ENCODE peak calls at places on chromosomes 2 and 18, in seven cellular contexts. S, A, I, Z, U, K and C are unnamed samples.

GRCh38 chr2:72897785-72898184 is 10.6 kb downstream of the SPR start:
- DNase-seq in S (peak), I (no peak), Z (no peak), K (no peak), A (no peak), U (no peak), C (no peak)

GRCh38 chr2:74039611-74040010 is 54.9 kb downstream of the TET3 start:
- DNase-seq in K (no peak), S (no peak), U (no peak), I (no peak), A (no peak), Z (no peak), C (no peak)

GRCh38 chr18:23963443-23964185 is 50.9 kb upstream of the TTC39C start:
- DNase-seq in K (no peak), S (no peak), I (no peak), U (no peak), Z (no peak), A (no peak), C (no peak)

GRCh38 chr2:37348155-37348554 is 3.7 kb downstream of the QPCT start:
- DNase-seq in Z (no peak), U (no peak), I (no peak), A (no peak), S (no peak), K (no peak), C (no peak)

GRCh38 chr2:207149253-207150213 is 16.2 kb downstream of the KLF7 start:
- DNase-seq in A (no peak), Z (peak), U (no peak), K (no peak), S (no peak), I (no peak), C (no peak)

GRCh38 chr2:3377279-3377611 is 373 bp downstream of the EIPR1 start:
- DNase-seq in Z (no peak), I (no peak), K (no peak), U (peak), A (no peak), S (no peak), C (no peak)

GRCh38 chr18:21129586-21130216 is 18.1 kb upstream of the ROCK1 start:
- DNase-seq in I (no peak), S (no peak), A (no peak), K (no peak), Z (no peak), U (no peak), C (no peak)

GRCh38 chr2:74887445-74887951 is 53.6 kb downstream of the HK2 start:
- DNase-seq in Z (no peak), S (no peak), K (no peak), A (no peak), U (no peak), I (no peak), C (no peak)

GRCh38 chr2:104040739-104041138 is 813.2 kb upstream of the POU3F3 start:
- DNase-seq in K (no peak), A (no peak), U (no peak), Z (no peak), I (no peak), S (peak), C (no peak)

GRCh38 chr2:142682528-142682927 is 194.9 kb upstream of the KYNU start:
- DNase-seq in Z (no peak), U (no peak), S (no peak), I (no peak), A (no peak), K (no peak), C (no peak)

GRCh38 chr2:157741819-157742484 is 113.3 kb upstream of the ACVR1C start:
- DNase-seq in U (no peak), A (peak), S (no peak), Z (no peak), I (no peak), K (no peak), C (no peak)

GRCh38 chr2:7118606-7119503 is 201.6 kb downstream of the RNF144A start:
- DNase-seq in Z (no peak), K (no peak), U (no peak), A (peak), S (peak), I (no peak), C (peak)

DNA sequence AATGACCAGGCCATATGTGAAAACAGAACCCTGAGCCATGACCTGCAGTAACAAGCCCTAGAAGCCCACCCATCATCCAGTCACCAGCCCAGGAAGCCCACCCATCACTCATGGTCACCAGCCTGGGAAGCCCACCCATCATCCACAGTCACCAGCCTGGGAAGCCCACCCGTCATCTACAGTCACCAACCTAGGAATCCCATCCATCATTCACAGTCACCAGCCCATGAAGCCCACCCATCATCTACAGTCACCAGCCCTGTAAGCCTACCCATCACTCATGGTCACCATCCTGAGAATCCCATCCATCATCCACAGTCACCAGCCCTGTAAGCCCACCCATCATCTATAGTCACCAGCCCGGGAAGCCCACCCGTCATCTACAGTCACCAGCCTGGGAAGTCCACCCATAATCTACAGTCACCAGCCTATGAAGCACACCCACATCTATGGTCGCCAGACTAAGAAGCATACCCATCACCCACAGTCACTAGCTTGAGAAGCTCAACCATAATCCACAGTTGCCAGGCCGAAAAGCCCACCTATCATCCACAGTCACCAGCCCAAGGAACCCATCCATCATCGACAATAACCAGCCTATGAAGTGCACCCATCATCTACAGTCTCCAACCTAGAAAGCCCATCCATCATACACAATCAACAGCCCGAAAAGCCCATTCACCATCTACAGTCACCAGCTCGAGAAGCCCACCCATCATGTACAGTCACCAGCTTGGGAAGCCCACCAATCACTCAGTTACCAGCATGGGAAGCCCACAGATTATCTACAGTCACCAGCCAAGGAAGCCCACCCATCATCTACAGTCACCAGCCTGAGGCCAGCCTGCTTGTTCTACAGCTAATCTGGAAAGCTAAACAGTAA is 91.9 kb downstream of the TWIST2 start:
- DNase-seq in Z (no peak), A (no peak), K (peak), I (no peak), U (no peak), S (no peak), C (no peak)
- H3K4me3 ChIP-seq in Z (no peak), A (no peak), K (no peak), I (no peak), U (no peak), S (no peak), C (no peak)

DNA sequence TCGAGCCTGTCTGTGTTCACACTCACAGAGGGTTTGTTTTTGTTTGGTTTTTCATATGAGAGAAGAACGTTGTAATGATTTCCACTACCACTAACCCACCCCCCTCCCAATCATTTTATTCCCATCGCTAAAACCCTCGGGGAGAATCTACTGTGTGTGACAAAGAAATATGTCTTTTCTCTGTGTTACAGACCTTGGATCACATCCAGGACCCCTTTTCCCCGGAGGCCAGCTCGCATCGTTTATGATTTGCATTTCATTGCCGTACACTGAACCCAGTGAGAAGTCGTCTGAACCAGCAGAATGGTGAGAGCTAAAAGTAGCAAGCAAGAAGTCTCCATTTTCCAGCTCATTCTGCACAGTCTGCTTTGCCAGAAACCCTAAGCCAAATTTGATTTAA is 103.6 kb downstream of the FTCDNL1 start:
- DNase-seq in Z (peak), A (no peak), U (peak), K (no peak), S (no peak), I (no peak), C (no peak)
- H3K4me3 ChIP-seq in Z (no peak), A (no peak), U (no peak), K (no peak), S (no peak), I (no peak), C (no peak)

DNA sequence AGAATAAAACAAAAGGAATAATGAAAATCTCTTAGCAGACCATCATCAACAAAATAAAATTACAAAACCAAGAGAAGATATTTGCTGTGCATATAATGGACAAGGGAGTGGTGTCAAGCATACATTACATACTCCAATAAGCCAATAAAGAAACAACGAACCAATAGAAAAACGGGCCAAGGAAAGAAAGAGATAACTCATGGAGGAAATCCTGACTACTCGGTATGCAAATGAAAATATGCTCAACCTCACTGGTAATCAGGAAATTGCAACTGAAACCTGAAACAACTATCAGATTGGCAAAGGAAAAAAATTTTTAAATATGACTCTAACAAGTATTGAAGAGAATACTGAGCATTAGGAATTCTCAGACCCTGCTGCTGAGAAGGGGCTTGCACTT is 84.7 kb downstream of the BCL2 start:
- DNase-seq in K (no peak), A (no peak), Z (no peak), U (no peak), I (no peak), S (no peak), C (no peak)
- H3K4me3 ChIP-seq in K (no peak), A (no peak), Z (no peak), U (no peak), I (no peak), S (no peak), C (no peak)

GRCh38 chr2:238728322-238729260 is 119.3 kb upstream of the TWIST2 start:
- DNase-seq in U (no peak), S (no peak), A (no peak), K (no peak), I (peak), Z (no peak), C (peak)

GRCh38 chr2:238724728-238725127 is 123.2 kb upstream of the TWIST2 start:
- DNase-seq in I (no peak), K (no peak), S (no peak), Z (no peak), A (no peak), U (no peak), C (no peak)

GRCh38 chr2:238725298-238725697 is 122.6 kb upstream of the TWIST2 start:
- DNase-seq in U (no peak), I (no peak), A (no peak), Z (no peak), K (no peak), S (no peak), C (no peak)

GRCh38 chr2:238727585-238728321 is 120.1 kb upstream of the TWIST2 start:
- DNase-seq in U (no peak), S (no peak), I (no peak), Z (no peak), K (no peak), A (no peak), C (peak)

DNA sequence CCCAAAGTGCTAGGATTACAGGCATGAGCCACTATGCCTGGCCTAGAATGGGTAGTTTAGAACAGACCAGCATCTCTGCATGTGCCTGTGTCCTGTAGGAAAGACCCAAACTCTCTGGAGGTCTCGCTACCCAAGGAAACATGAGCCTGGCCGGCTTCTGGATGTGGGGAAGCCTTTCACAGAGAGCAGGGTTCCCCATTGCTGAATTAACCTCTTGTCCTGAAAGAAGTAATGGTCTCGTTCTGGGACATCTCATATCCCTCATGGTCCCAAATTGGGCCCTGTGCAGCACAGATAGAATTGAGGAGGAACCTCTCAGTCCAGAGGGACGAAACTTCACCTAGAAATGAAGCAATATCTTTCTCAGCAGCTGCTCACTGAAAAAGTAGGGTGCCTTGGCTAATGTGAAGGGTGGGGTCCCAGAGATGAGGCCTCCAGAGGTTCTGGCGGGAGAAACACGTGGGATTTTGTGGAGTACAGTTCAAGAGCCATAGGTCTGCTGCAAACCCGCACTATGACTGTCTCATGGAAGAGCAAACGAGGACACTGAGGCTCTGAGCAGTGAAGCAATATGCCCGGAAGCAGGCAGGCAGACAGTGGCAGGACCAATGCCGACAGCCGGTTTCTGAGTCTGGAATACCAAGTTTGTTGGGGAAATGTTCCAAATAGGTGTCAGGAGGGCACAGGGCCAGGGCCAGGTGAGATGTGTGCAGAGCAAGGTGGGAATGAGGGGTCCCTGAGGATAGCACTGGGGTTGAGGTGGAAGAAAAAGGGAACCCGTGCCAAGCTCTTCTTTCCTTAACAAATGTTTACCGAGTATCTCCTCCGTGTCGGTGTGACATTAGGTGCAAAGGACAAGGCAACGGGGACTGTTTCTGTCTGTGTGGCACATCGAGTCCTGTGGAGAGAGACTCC is 121.0 kb upstream of the TWIST2 start:
- DNase-seq in S (no peak), U (no peak), K (no peak), I (no peak), Z (no peak), A (no peak), C (peak)
- H3K4me3 ChIP-seq in S (no peak), U (no peak), K (no peak), I (no peak), Z (no peak), A (no peak), C (no peak)

DNA sequence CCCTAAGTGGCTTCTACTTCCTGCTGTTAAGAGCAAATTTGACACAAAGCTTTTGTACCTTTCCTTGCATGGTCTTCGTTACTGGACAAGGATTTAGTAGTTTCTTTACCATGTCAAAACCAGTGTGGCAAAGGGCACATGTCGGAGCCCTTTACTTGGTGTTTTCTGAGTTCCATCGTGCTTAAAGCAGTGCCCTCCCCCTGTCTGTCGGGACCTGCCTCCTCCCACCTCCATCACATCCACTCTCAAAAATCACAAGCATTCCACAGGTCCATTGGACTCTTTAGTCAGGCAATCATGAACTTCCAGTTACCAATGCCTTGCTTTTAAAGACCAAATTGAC is 763 bp downstream of the CCDC141 start:
- DNase-seq in U (no peak), K (no peak), S (no peak), A (no peak), I (no peak), Z (no peak), C (no peak)
- H3K4me3 ChIP-seq in U (no peak), K (peak), S (no peak), A (no peak), I (no peak), Z (peak), C (no peak)

DNA sequence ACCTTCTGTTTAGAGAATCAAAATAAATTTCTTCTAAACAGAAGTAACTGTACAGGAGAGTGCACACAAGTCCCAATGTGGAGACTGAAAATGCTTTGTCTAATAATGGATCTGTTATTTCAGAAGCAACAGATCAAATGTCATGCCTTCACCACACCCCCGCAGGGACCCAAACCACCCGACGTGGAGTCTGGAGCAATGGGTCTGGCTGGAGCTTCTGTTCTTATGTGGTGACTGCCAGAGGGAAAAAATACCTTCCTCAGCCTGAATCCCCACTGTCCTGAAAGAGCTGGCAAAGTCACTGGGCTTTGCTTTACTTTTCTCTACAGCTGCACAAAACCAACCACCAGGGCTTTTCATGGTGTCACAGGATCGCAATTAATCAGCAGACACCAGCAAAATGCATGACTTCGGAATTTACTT is 119.0 kb upstream of the ZFP36L2 start:
- DNase-seq in U (peak), I (no peak), Z (no peak), S (peak), K (no peak), A (no peak), C (no peak)
- H3K4me3 ChIP-seq in U (no peak), I (no peak), Z (no peak), S (peak), K (no peak), A (no peak), C (no peak)

GRCh38 chr18:49561127-49561376 is 805 bp upstream of the LIPG start:
- DNase-seq in A (no peak), I (no peak), Z (no peak), K (no peak), S (no peak), U (no peak), C (no peak)

GRCh38 chr18:49561377-49562193 is at the start of gene LIPG:
- DNase-seq in U (peak), Z (peak), I (peak), A (no peak), K (peak), S (peak), C (peak)

GRCh38 chr18:49563701-49564100 is 1.8 kb downstream of the LIPG start:
- DNase-seq in K (no peak), Z (no peak), I (no peak), U (no peak), A (no peak), S (no peak), C (no peak)

GRCh38 chr18:49563130-49563540 is 1.3 kb downstream of the LIPG start:
- DNase-seq in U (no peak), I (no peak), Z (no peak), S (no peak), K (no peak), A (no peak), C (no peak)

GRCh38 chr18:49562481-49563129 is 748 bp downstream of the LIPG start:
- DNase-seq in I (peak), Z (no peak), U (no peak), K (no peak), S (peak), A (no peak), C (no peak)
- H3K4me3 ChIP-seq in I (no peak), Z (no peak), U (peak), K (peak), S (peak), A (no peak), C (peak)

GRCh38 chr2:203240491-203240890 is 1.7 kb downstream of the CYP20A1 start:
- DNase-seq in Z (no peak), A (no peak), U (no peak), K (no peak), S (no peak), I (no peak), C (no peak)

GRCh38 chr2:203242518-203242917 is 3.7 kb downstream of the CYP20A1 start:
- DNase-seq in I (no peak), Z (no peak), K (no peak), S (no peak), A (no peak), U (no peak), C (no peak)

GRCh38 chr2:203238711-203239526 is at the start of gene CYP20A1:
- DNase-seq in S (peak), U (peak), A (peak), I (peak), Z (peak), K (peak), C (peak)

GRCh38 chr2:203237501-203238238 is 1.1 kb upstream of the CYP20A1 start:
- DNase-seq in Z (no peak), K (no peak), A (no peak), I (no peak), U (no peak), S (no peak), C (no peak)

GRCh38 chr2:203238329-203238710 is 498 bp upstream of the CYP20A1 start:
- DNase-seq in U (no peak), I (no peak), K (no peak), A (no peak), Z (peak), S (no peak), C (no peak)
- H3K4me3 ChIP-seq in U (peak), I (peak), K (peak), A (peak), Z (peak), S (peak), C (peak)

GRCh38 chr18:48935433-48935774 is 15.4 kb downstream of the SMAD7 start:
- DNase-seq in K (no peak), S (no peak), A (no peak), Z (no peak), U (no peak), I (no peak), C (no peak)

GRCh38 chr18:48932822-48933510 is 17.8 kb downstream of the SMAD7 start:
- DNase-seq in S (no peak), U (no peak), Z (no peak), I (no peak), A (no peak), K (no peak), C (no peak)

GRCh38 chr18:48934400-48934707 is 16.4 kb downstream of the SMAD7 start:
- DNase-seq in I (no peak), Z (no peak), A (no peak), K (no peak), S (no peak), U (no peak), C (no peak)

GRCh38 chr18:48933578-48934399 is 17.0 kb downstream of the SMAD7 start:
- DNase-seq in Z (no peak), I (no peak), K (no peak), U (no peak), S (no peak), A (peak), C (peak)

GRCh38 chr18:48934708-48935432 is 15.9 kb downstream of the SMAD7 start:
- DNase-seq in I (peak), Z (peak), A (no peak), K (no peak), S (no peak), U (no peak), C (peak)
- H3K4me3 ChIP-seq in I (no peak), Z (no peak), A (no peak), K (no peak), S (no peak), U (no peak), C (no peak)